ENCODE peak calls at places on chromosome 19, in four cellular contexts. One of them, this sample, is unnamed.

GRCh38 chr19:2589441-2589840 is 113.1 kb downstream of the GNG7 start:
- DNase-seq in brain microvascular endothelial cell: no peak
- DNase-seq in GM13977: no peak
- DNase-seq in heart right ventricle: no peak
- DNase-seq in this sample: no peak

GRCh38 chr19:28614634-28615545 is 598.1 kb downstream of the UQCRFS1 start:
- DNase-seq in brain microvascular endothelial cell: no peak
- DNase-seq in GM13977: no peak
- DNase-seq in heart right ventricle: no peak
- DNase-seq in this sample: no peak

GRCh38 chr19:32675720-32676185 is at the start of gene RGS9BP:
- DNase-seq in brain microvascular endothelial cell: peak; percentile 39
- DNase-seq in GM13977: peak; percentile 61
- DNase-seq in heart right ventricle: peak; percentile 90
- DNase-seq in this sample: peak; percentile 17

GRCh38 chr19:39264306-39265290 is 3.6 kb upstream of the IFNL2 start:
- DNase-seq in brain microvascular endothelial cell: no peak
- DNase-seq in GM13977: no peak
- DNase-seq in heart right ventricle: no peak
- DNase-seq in this sample: no peak

GRCh38 chr19:11194657-11195056 is 2.7 kb downstream of the KANK2 start:
- DNase-seq in brain microvascular endothelial cell: no peak
- DNase-seq in GM13977: no peak
- DNase-seq in heart right ventricle: peak; percentile 29
- DNase-seq in this sample: no peak

GRCh38 chr19:38336638-38337359 is 1.2 kb downstream of the CATSPERG start:
- DNase-seq in brain microvascular endothelial cell: peak; percentile 91
- DNase-seq in GM13977: peak; percentile 94
- DNase-seq in heart right ventricle: peak; percentile 95
- DNase-seq in this sample: peak; percentile 74

GRCh38 chr19:46834121-46834520 is 16.5 kb downstream of the AP2S1 start:
- DNase-seq in brain microvascular endothelial cell: no peak
- DNase-seq in GM13977: no peak
- DNase-seq in heart right ventricle: no peak
- DNase-seq in this sample: no peak

GRCh38 chr19:51586103-51586728 is 15.1 kb downstream of the ZNF175 start:
- DNase-seq in brain microvascular endothelial cell: no peak
- DNase-seq in GM13977: no peak
- DNase-seq in heart right ventricle: no peak
- DNase-seq in this sample: no peak

GRCh38 chr19:35352448-35353304 is 5.0 kb downstream of the FFAR1 start:
- DNase-seq in brain microvascular endothelial cell: peak; percentile 51
- DNase-seq in GM13977: peak; percentile 85
- DNase-seq in heart right ventricle: peak; percentile 50
- DNase-seq in this sample: peak; percentile 32

GRCh38 chr19:17206736-17207581 is 8.2 kb upstream of the USE1 start:
- DNase-seq in brain microvascular endothelial cell: no peak
- DNase-seq in GM13977: no peak
- DNase-seq in heart right ventricle: no peak
- DNase-seq in this sample: no peak

GRCh38 chr19:49149652-49150105 is 5.5 kb downstream of the HRC start:
- DNase-seq in brain microvascular endothelial cell: peak; percentile 71
- DNase-seq in GM13977: no peak
- DNase-seq in heart right ventricle: peak; percentile 67
- DNase-seq in this sample: peak; percentile 77

GRCh38 chr19:37669336-37669963 is 14.2 kb upstream of the ZFP30 start:
- DNase-seq in brain microvascular endothelial cell: no peak
- DNase-seq in GM13977: no peak
- DNase-seq in heart right ventricle: no peak
- DNase-seq in this sample: no peak

GRCh38 chr19:41226053-41226873 is 7.2 kb downstream of the AXL start:
- DNase-seq in brain microvascular endothelial cell: peak; percentile 66
- DNase-seq in GM13977: no peak
- DNase-seq in heart right ventricle: peak; percentile 76
- DNase-seq in this sample: peak; percentile 75

GRCh38 chr19:31783592-31783991 is 434.4 kb upstream of the TSHZ3 start:
- DNase-seq in brain microvascular endothelial cell: no peak
- DNase-seq in GM13977: no peak
- DNase-seq in heart right ventricle: no peak
- DNase-seq in this sample: no peak

GRCh38 chr19:2561895-2562294 is 86.0 kb downstream of the GADD45B start:
- DNase-seq in brain microvascular endothelial cell: no peak
- DNase-seq in GM13977: peak; percentile 87
- DNase-seq in heart right ventricle: no peak
- DNase-seq in this sample: no peak

GRCh38 chr19:10421981-10422461 is 1.7 kb downstream of the PDE4A start:
- DNase-seq in brain microvascular endothelial cell: no peak
- DNase-seq in GM13977: no peak
- DNase-seq in heart right ventricle: no peak
- DNase-seq in this sample: no peak

GRCh38 chr19:17281391-17282304 is at the start of gene ANKLE1:
- DNase-seq in brain microvascular endothelial cell: no peak
- DNase-seq in GM13977: peak; percentile 84
- DNase-seq in heart right ventricle: peak; percentile 29
- DNase-seq in this sample: no peak

GRCh38 chr19:11265785-11266236 is 3.5 kb upstream of the DOCK6 start:
- DNase-seq in brain microvascular endothelial cell: no peak
- DNase-seq in GM13977: no peak
- DNase-seq in heart right ventricle: no peak
- DNase-seq in this sample: no peak

GRCh38 chr19:34172661-34173144 is 399 bp downstream of the LSM14A start:
- DNase-seq in brain microvascular endothelial cell: peak; percentile 27
- DNase-seq in GM13977: no peak
- DNase-seq in heart right ventricle: no peak
- DNase-seq in this sample: no peak

GRCh38 chr19:1173845-1174809 is at the start of gene SBNO2:
- DNase-seq in brain microvascular endothelial cell: peak; percentile 78
- DNase-seq in GM13977: peak; percentile 100
- DNase-seq in heart right ventricle: peak; percentile 93
- DNase-seq in this sample: peak; percentile 47

GRCh38 chr19:19049406-19049805 is 14.4 kb upstream of the SLC25A42 start:
- DNase-seq in brain microvascular endothelial cell: no peak
- DNase-seq in GM13977: no peak
- DNase-seq in heart right ventricle: no peak
- DNase-seq in this sample: no peak

GRCh38 chr19:2166741-2167738 is 3.3 kb downstream of the DOT1L start:
- DNase-seq in brain microvascular endothelial cell: no peak
- DNase-seq in GM13977: no peak
- DNase-seq in heart right ventricle: peak; percentile 88
- DNase-seq in this sample: peak; percentile 62

GRCh38 chr19:38183227-38183914 is 40.7 kb downstream of the DPF1 start:
- DNase-seq in brain microvascular endothelial cell: peak; percentile 22
- DNase-seq in GM13977: no peak
- DNase-seq in heart right ventricle: peak; percentile 65
- DNase-seq in this sample: no peak

GRCh38 chr19:29018542-29018941 is 194.4 kb downstream of the UQCRFS1 start:
- DNase-seq in brain microvascular endothelial cell: no peak
- DNase-seq in GM13977: no peak
- DNase-seq in heart right ventricle: no peak
- DNase-seq in this sample: no peak